ENCODE peak calls at places on chromosomes 3 and 15, in ten cellular contexts. P, Z, K, E, U, J, L, A, H and S are unnamed samples.

GRCh38 chr15:36653851-36654250 is 74.4 kb downstream of the CDIN1 start:
- DNase-seq in P (no peak), Z (peak), K (no peak), E (no peak), U (no peak), J (no peak), L (no peak), A (no peak), H (no peak), S (no peak)

GRCh38 chr3:41125258-41125657 is 74.0 kb upstream of the CTNNB1 start:
- DNase-seq in P (no peak), Z (no peak), K (no peak), E (no peak), U (no peak), J (no peak), L (peak), A (no peak), H (no peak), S (no peak)

GRCh38 chr15:63430766-63431451 is 49.3 kb upstream of the CA12 start:
- DNase-seq in P (no peak), Z (no peak), K (no peak), E (no peak), U (no peak), J (no peak), L (no peak), A (no peak), H (no peak), S (no peak)

GRCh38 chr3:39106281-39107055 is 959 bp downstream of the GORASP1 start:
- DNase-seq in P (peak), Z (peak), K (no peak), E (no peak), U (no peak), J (no peak), L (no peak), A (no peak), H (peak), S (no peak)

GRCh38 chr15:52050416-52050815 is 31.4 kb downstream of the MAPK6 start:
- DNase-seq in P (no peak), Z (peak), K (no peak), E (no peak), U (no peak), J (no peak), L (no peak), A (no peak), H (no peak), S (no peak)

GRCh38 chr3:127688022-127688415 is 15.3 kb downstream of the ABTB1 start:
- DNase-seq in P (no peak), Z (no peak), K (no peak), E (peak), U (no peak), J (no peak), L (no peak), A (peak), H (no peak), S (no peak)

GRCh38 chr15:34059476-34059875 is 20.5 kb upstream of the AVEN start:
- DNase-seq in P (no peak), Z (no peak), K (no peak), E (no peak), U (no peak), J (no peak), L (no peak), A (no peak), H (no peak), S (no peak)

GRCh38 chr15:70159397-70160009 is 61.8 kb upstream of the TLE3 start:
- DNase-seq in P (no peak), Z (no peak), K (no peak), E (no peak), U (no peak), J (no peak), L (no peak), A (no peak), H (no peak), S (no peak)

GRCh38 chr3:52752045-52752660 is 18.6 kb downstream of the NEK4 start:
- DNase-seq in P (no peak), Z (no peak), K (no peak), E (no peak), U (no peak), J (no peak), L (no peak), A (no peak), H (no peak), S (no peak)

GRCh38 chr3:151226088-151226563 is 23.1 kb upstream of the GPR171 start:
- DNase-seq in P (peak), Z (peak), K (no peak), E (no peak), U (no peak), J (no peak), L (no peak), A (no peak), H (no peak), S (no peak)

GRCh38 chr15:39785139-39785538 is 2.5 kb upstream of the FSIP1 start:
- DNase-seq in P (no peak), Z (no peak), K (no peak), E (no peak), U (no peak), J (no peak), L (no peak), A (no peak), H (no peak), S (no peak)

GRCh38 chr3:125055913-125056705 is at the start of gene HEG1:
- DNase-seq in P (peak), Z (peak), K (peak), E (peak), U (peak), J (peak), L (peak), A (peak), H (peak), S (peak)

GRCh38 chr3:25495726-25496125 is 67.7 kb downstream of the RARB start:
- DNase-seq in P (no peak), Z (no peak), K (no peak), E (no peak), U (no peak), J (no peak), L (no peak), A (no peak), H (no peak), S (no peak)

GRCh38 chr3:192467230-192468186 is 259.8 kb downstream of the FGF12 start:
- DNase-seq in P (peak), Z (peak), K (no peak), E (peak), U (peak), J (no peak), L (no peak), A (peak), H (peak), S (peak)

GRCh38 chr3:129315386-129315991 is 36.8 kb downstream of the HMCES start:
- DNase-seq in P (no peak), Z (no peak), K (peak), E (no peak), U (no peak), J (peak), L (no peak), A (peak), H (peak), S (no peak)

GRCh38 chr15:67840747-67841634 is 1.1 kb upstream of the RNU6-1 start:
- DNase-seq in P (no peak), Z (no peak), K (no peak), E (no peak), U (no peak), J (peak), L (peak), A (no peak), H (peak), S (no peak)

GRCh38 chr15:67839358-67839928 is 402 bp downstream of the RNU6-1 start:
- DNase-seq in P (no peak), Z (peak), K (no peak), E (no peak), U (no peak), J (peak), L (no peak), A (no peak), H (peak), S (no peak)

GRCh38 chr15:67836955-67837354 is 2.9 kb downstream of the RNU6-1 start:
- DNase-seq in P (no peak), Z (no peak), K (no peak), E (no peak), U (no peak), J (peak), L (no peak), A (no peak), H (no peak), S (no peak)

GRCh38 chr15:67839929-67840746 is at the start of gene RNU6-1:
- DNase-seq in P (peak), Z (peak), K (peak), E (peak), U (peak), J (peak), L (peak), A (peak), H (peak), S (peak)

GRCh38 chr15:67838789-67839332 is 984 bp downstream of the RNU6-1 start:
- DNase-seq in P (no peak), Z (peak), K (peak), E (peak), U (peak), J (peak), L (no peak), A (peak), H (no peak), S (peak)
- TF ChIP-seq CTCF in P (no peak), Z (no peak), K (no peak), E (no peak), U (no peak), J (peak), L (no peak), A (no peak), H (no peak), S (peak)

GRCh38 chr3:81823882-81824395 is 62.5 kb upstream of the GBE1 start:
- DNase-seq in P (no peak), Z (no peak), K (no peak), E (no peak), U (no peak), J (no peak), L (no peak), A (no peak), H (no peak), S (no peak)

DNA sequence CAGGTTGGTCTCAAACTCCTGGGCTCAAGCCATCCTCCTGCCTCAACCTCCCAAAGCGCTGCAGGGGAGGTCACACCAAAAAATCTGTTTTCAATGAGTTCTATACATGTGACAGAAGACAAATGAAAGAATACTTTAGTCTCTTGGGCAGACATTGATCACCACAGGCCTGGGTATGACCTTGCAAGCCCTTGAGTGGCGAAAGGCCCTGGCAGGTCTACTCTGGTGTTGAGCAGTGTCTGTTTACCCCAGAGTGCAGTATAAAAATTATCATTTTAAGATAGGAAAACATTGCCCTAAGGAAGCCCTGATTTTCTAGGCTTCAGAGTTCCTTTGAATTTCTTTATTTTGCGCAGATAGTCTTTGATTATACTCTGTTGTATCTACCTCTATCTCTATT is 61.6 kb upstream of the GBE1 start:
- DNase-seq in P (no peak), Z (no peak), K (no peak), E (no peak), U (no peak), J (no peak), L (no peak), A (no peak), H (no peak), S (no peak)
- TF ChIP-seq CTCF in P (no peak), Z (no peak), K (no peak), E (no peak), U (no peak), J (no peak), L (no peak), A (no peak), H (no peak), S (no peak)

GRCh38 chr15:80459380-80459779 is 55.2 kb downstream of the ARNT2 start:
- DNase-seq in P (no peak), Z (no peak), K (no peak), E (no peak), U (no peak), J (no peak), L (no peak), A (no peak), H (no peak), S (no peak)

GRCh38 chr15:80456517-80457497 is 52.6 kb downstream of the ARNT2 start:
- DNase-seq in P (no peak), Z (no peak), K (no peak), E (no peak), U (no peak), J (no peak), L (no peak), A (no peak), H (no peak), S (no peak)

GRCh38 chr15:80455051-80455648 is 51.0 kb downstream of the ARNT2 start:
- DNase-seq in P (no peak), Z (peak), K (no peak), E (no peak), U (no peak), J (no peak), L (no peak), A (no peak), H (no peak), S (no peak)

GRCh38 chr15:80455668-80456442 is 51.7 kb downstream of the ARNT2 start:
- DNase-seq in P (peak), Z (peak), K (no peak), E (peak), U (peak), J (no peak), L (no peak), A (peak), H (peak), S (peak)

GRCh38 chr15:80457896-80458295 is 53.7 kb downstream of the ARNT2 start:
- DNase-seq in P (no peak), Z (no peak), K (no peak), E (no peak), U (no peak), J (no peak), L (no peak), A (no peak), H (no peak), S (no peak)
- TF ChIP-seq CTCF in P (no peak), Z (no peak), K (no peak), E (no peak), U (no peak), J (no peak), L (no peak), A (no peak), H (no peak), S (no peak)

GRCh38 chr15:23075927-23076326 is 36.6 kb upstream of the TUBGCP5 start:
- DNase-seq in P (no peak), Z (no peak), K (no peak), E (no peak), U (no peak), J (no peak), L (no peak), A (no peak), H (no peak), S (no peak)
- TF ChIP-seq CTCF in P (no peak), Z (no peak), K (no peak), E (no peak), U (no peak), J (no peak), L (no peak), A (no peak), H (no peak), S (no peak)

DNA sequence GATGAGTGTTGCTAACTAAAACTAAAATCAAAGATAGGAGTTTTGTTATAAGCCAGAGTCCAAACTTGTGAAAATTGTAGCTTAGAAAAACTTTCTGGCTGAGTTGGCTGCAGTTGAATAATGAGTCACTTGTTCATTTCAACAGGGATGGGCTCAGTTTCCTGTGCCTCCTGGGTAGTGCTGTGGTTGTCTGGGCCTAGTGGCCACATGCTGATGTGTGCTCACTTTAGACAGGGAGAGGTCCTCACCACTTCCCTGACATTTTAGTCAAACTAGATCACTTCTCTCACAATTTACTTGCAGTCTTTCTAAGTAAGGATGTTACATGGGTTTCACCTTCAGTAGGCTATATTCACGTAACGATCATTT is 6.3 kb upstream of the UBE2Q2 start:
- DNase-seq in P (peak), Z (peak), K (no peak), E (no peak), U (no peak), J (no peak), L (no peak), A (no peak), H (peak), S (no peak)
- TF ChIP-seq CTCF in P (peak), Z (no peak), K (no peak), E (no peak), U (no peak), J (no peak), L (no peak), A (no peak), H (no peak), S (no peak)

GRCh38 chr3:67037615-67038014 is 39.5 kb downstream of the KBTBD8 start:
- DNase-seq in P (no peak), Z (no peak), K (no peak), E (no peak), U (no peak), J (no peak), L (no peak), A (no peak), H (no peak), S (no peak)
- TF ChIP-seq CTCF in P (no peak), Z (no peak), K (no peak), E (no peak), U (no peak), J (no peak), L (no peak), A (no peak), H (no peak), S (no peak)

DNA sequence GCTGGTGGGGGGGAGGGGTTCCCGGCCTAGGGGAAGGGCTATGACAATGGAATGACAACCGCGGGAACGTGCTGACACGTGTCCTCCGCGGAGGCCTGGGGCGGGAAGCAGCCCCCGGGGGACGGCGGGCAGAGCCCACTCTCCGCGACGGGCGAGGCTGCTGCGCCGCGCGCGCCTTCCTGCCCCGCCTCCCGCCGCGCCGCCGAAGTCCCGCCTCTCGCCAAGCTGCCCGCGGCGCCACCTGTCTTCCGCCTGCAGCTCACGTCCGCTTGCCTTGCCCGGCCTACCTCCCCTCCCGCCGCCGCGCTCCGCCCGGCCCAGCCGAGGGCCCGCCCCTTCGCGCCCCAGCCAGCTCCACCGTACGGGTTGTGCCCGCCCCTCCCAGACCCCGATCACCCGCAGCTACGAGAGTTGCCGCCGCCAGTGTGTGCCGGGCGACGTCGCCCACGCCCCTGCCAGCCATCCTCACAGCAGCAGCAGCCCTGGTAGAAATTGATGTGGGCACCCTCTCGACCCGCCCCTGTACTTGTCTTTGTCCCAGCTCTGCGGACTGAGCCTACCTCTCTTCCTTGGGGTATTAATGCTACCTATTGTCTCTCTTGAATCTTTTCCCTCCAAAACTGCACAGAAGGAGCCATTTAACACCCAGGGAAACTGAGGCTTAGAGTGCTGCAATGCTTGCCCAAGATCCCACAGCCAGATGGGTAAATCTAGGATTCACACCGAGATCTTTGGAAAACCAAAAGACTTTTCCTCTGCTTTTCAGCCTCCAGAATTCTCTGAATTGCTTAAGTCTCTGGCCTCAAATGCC is at the start of gene PARP16:
- DNase-seq in P (peak), Z (peak), K (peak), E (peak), U (peak), J (peak), L (peak), A (peak), H (peak), S (peak)
- TF ChIP-seq CTCF in P (peak), Z (no peak), K (peak), E (no peak), U (no peak), J (peak), L (no peak), A (no peak), H (peak), S (peak)